ENCODE peak calls at places on chromosomes 4 and X, in four cellular contexts. L is ACHN; T is stimulated activated CD8-positive, alpha-beta memory T cell treated with anti-CD3 and anti-CD28 coated beads, Interleukin-4, amount 100 ng/mL, for 48 hours; H is C1 segment of cervical spinal cord. S is an unnamed sample.

GRCh38 chr4:27055226-27055760 is 194.7 kb downstream of the STIM2 start:
- DNase-seq in T (no peak), L (no peak), H (no peak), S (no peak)

GRCh38 chrX:97820170-97820569 is 936.5 kb downstream of the RPA4 start:
- DNase-seq in H (no peak), T (no peak), L (no peak), S (no peak)

GRCh38 chr4:139735381-139736256 is 70.0 kb downstream of the MGST2 start:
- DNase-seq in T (no peak), L (no peak), H (peak), S (no peak)

GRCh38 chr4:153486281-153487151 is 20.4 kb downstream of the TMEM131L start:
- DNase-seq in H (no peak), T (no peak), L (peak), S (peak)

GRCh38 chr4:57136281-57136680 is 26.1 kb upstream of the IGFBP7 start:
- DNase-seq in H (no peak), T (no peak), L (peak), S (no peak)

GRCh38 chr4:154433543-154433942 is 58.1 kb downstream of the DCHS2 start:
- DNase-seq in T (no peak), L (no peak), H (no peak), S (no peak)

GRCh38 chr4:38058186-38058585 is 98.0 kb downstream of the PTTG2 start:
- DNase-seq in H (no peak), L (peak), T (no peak), S (no peak)

GRCh38 chr4:16496501-16496900 is 270.2 kb upstream of the TAPT1 start:
- DNase-seq in H (no peak), L (peak), T (no peak), S (no peak)

GRCh38 chr4:152937535-152938236 is 1.6 kb downstream of the FHDC1 start:
- DNase-seq in T (peak), L (peak), H (peak), S (peak)

GRCh38 chr4:67087897-67088296 is 457.4 kb downstream of the CENPC start:
- DNase-seq in H (no peak), T (peak), L (peak), S (no peak)

GRCh38 chr4:155468282-155468681 is 91.5 kb upstream of the MAP9 start:
- DNase-seq in L (no peak), H (no peak), T (no peak), S (no peak)

GRCh38 chr4:176841730-176842129 is 49.0 kb upstream of the VEGFC start:
- DNase-seq in T (no peak), H (no peak), L (no peak), S (no peak)

GRCh38 chr4:101355767-101356702 is 8.7 kb upstream of the PPP3CA start:
- DNase-seq in T (no peak), L (peak), H (no peak), S (peak)

GRCh38 chr4:82733636-82734035 is 65.0 kb downstream of the SCD5 start:
- DNase-seq in L (peak), H (no peak), T (peak), S (peak)

GRCh38 chrX:22952011-22952410 is 47.7 kb upstream of the DDX53 start:
- DNase-seq in L (peak), T (no peak), H (no peak), S (peak)

GRCh38 chr4:78568640-78569261 is 17.2 kb downstream of the ANXA3 start:
- DNase-seq in H (no peak), L (no peak), T (no peak), S (no peak)

GRCh38 chr4:6071959-6072720 is 53.9 kb upstream of the C4orf50 start:
- DNase-seq in H (no peak), L (no peak), T (no peak), S (peak)

GRCh38 chr4:94561249-94562024 is 109.7 kb downstream of the PDLIM5 start:
- DNase-seq in H (no peak), T (no peak), L (no peak), S (peak)

GRCh38 chr4:40681600-40682297 is 52.1 kb upstream of the RBM47 start:
- DNase-seq in L (no peak), T (no peak), H (no peak), S (no peak)

GRCh38 chr4:21827575-21827974 is 121.0 kb downstream of the KCNIP4 start:
- DNase-seq in L (no peak), H (no peak), T (no peak), S (no peak)

GRCh38 chr4:52658671-52659015 is 458 bp downstream of the USP46 start:
- DNase-seq in T (no peak), H (peak), L (peak), S (no peak)

GRCh38 chr4:38065181-38065580 is 105.0 kb downstream of the PTTG2 start:
- DNase-seq in H (no peak), L (no peak), T (no peak), S (no peak)

GRCh38 chr4:130849985-130850632 is 1754.2 kb downstream of the C4orf33 start:
- DNase-seq in T (no peak), H (no peak), L (no peak), S (no peak)

GRCh38 chr4:86530183-86530582 is 63.9 kb upstream of the PTPN13 start:
- DNase-seq in H (no peak), T (no peak), L (no peak), S (no peak)

GRCh38 chrX:11241720-11242119 is 51.5 kb upstream of the AMELX start:
- DNase-seq in L (no peak), H (no peak), T (no peak), S (no peak)

GRCh38 chr4:74206088-74206826 is 48.3 kb downstream of the MTHFD2L start:
- DNase-seq in T (no peak), L (peak), H (no peak), S (no peak)

GRCh38 chr4:170414961-170415360 is 325.2 kb upstream of the AADAT start:
- DNase-seq in L (no peak), H (no peak), T (no peak), S (no peak)

GRCh38 chr4:137610960-137611359 is 78.7 kb upstream of the PCDH18 start:
- DNase-seq in H (no peak), T (no peak), L (peak), S (no peak)

GRCh38 chr4:38008493-38009120 is 48.4 kb downstream of the PTTG2 start:
- DNase-seq in L (no peak), T (no peak), H (no peak), S (no peak)

GRCh38 chrX:9566150-9566621 is 101.3 kb downstream of the TBL1X start:
- DNase-seq in L (peak), T (peak), H (peak), S (peak)

GRCh38 chr4:66688674-66689073 is 856.6 kb downstream of the CENPC start:
- DNase-seq in H (no peak), L (peak), T (no peak), S (peak)

GRCh38 chr4:24210332-24210902 is 320.6 kb upstream of the PPARGC1A start:
- DNase-seq in H (no peak), L (no peak), T (no peak), S (peak)

GRCh38 chr4:121484633-121485032 is 103.8 kb upstream of the QRFPR start:
- DNase-seq in T (no peak), L (peak), H (no peak), S (peak)

GRCh38 chr4:144985014-144985413 is 113.0 kb downstream of the ANAPC10 start:
- DNase-seq in H (no peak), T (no peak), L (no peak), S (no peak)

GRCh38 chr4:100895572-100896197 is 377.9 kb upstream of the EMCN start:
- DNase-seq in T (no peak), H (no peak), L (peak), S (no peak)

GRCh38 chr4:139901516-139902327 is 236.1 kb downstream of the MGST2 start:
- DNase-seq in T (no peak), L (no peak), H (peak), S (no peak)

S was measured in Caki2.